ENCODE peak calls at places on chromosomes 13 and 19, in five cellular contexts. S is SK-N-SH, M is HEK293T, E is HepG2, Q is K562. K is an unnamed sample.

GRCh38 chr19:14654786-14655185 is 19.9 kb downstream of the ADGRE3 start:
- DNase-seq in S (no peak), M (no peak), E (no peak), Q (no peak), K (no peak)

GRCh38 chr13:78826312-78826711 is 167.4 kb upstream of the OBI1 start:
- DNase-seq in S (no peak), M (no peak), E (no peak), Q (no peak), K (no peak)

GRCh38 chr13:108215428-108215827 is at the start of gene LIG4:
- DNase-seq in S (peak; percentile 97), M (peak; percentile 65), E (peak; percentile 79), Q (peak; percentile 73), K (peak; percentile 53)

GRCh38 chr13:114313061-114313860 is 1.0 kb upstream of the CHAMP1 start:
- DNase-seq in S (no peak), M (no peak), E (no peak), Q (no peak), K (peak; percentile 63)

GRCh38 chr13:30364876-30365275 is 57.4 kb upstream of the UBE2L5 start:
- DNase-seq in S (no peak), M (no peak), E (no peak), Q (no peak), K (no peak)

GRCh38 chr19:5214371-5214770 is 126.2 kb downstream of the PTPRS start:
- DNase-seq in S (no peak), M (no peak), E (no peak), Q (no peak), K (no peak)

GRCh38 chr19:13788991-13789390 is 6.3 kb upstream of the ZSWIM4 start:
- DNase-seq in S (no peak), M (no peak), E (no peak), Q (no peak), K (no peak)

GRCh38 chr19:35204799-35205732 is 23.5 kb downstream of the FAM187B start:
- DNase-seq in S (no peak), M (no peak), E (no peak), Q (no peak), K (peak; percentile 87)

GRCh38 chr19:55345818-55346724 is 6.4 kb downstream of the KMT5C start:
- DNase-seq in S (peak; percentile 51), M (no peak), E (no peak), Q (peak; percentile 61), K (no peak)

GRCh38 chr13:25738797-25739196 is 313.0 kb downstream of the SHISA2 start:
- DNase-seq in S (no peak), M (no peak), E (no peak), Q (no peak), K (no peak)

GRCh38 chr19:6108721-6109633 is 1.3 kb downstream of the RFX2 start:
- DNase-seq in S (peak; percentile 61), M (no peak), E (no peak), Q (peak; percentile 48), K (no peak)

GRCh38 chr13:99425485-99426341 is 75.6 kb upstream of the TM9SF2 start:
- DNase-seq in S (no peak), M (no peak), E (no peak), Q (no peak), K (peak; percentile 90)

GRCh38 chr19:40689339-40690049 is 957 bp downstream of the NUMBL start:
- DNase-seq in S (peak; percentile 71), M (no peak), E (no peak), Q (peak; percentile 51), K (no peak)

GRCh38 chr19:14091086-14091884 is 734 bp upstream of the SAMD1 start:
- DNase-seq in S (peak; percentile 93), M (peak; percentile 77), E (peak; percentile 44), Q (peak; percentile 88), K (no peak)

GRCh38 chr13:28744656-28745055 is 25.9 kb upstream of the SLC46A3 start:
- DNase-seq in S (no peak), M (no peak), E (no peak), Q (no peak), K (no peak)

GRCh38 chr13:82647540-82647939 is 1234.7 kb downstream of the SLITRK1 start:
- DNase-seq in S (no peak), M (no peak), E (no peak), Q (no peak), K (no peak)

GRCh38 chr13:113456116-113456702 is 2.9 kb upstream of the ADPRHL1 start:
- DNase-seq in S (no peak), M (no peak), E (no peak), Q (no peak), K (no peak)

GRCh38 chr13:96041326-96042092 is 11.7 kb downstream of the UGGT2 start:
- DNase-seq in S (no peak), M (no peak), E (peak; percentile 4), Q (no peak), K (no peak)

GRCh38 chr19:45497791-45498190 is 452 bp upstream of the PPM1N start:
- DNase-seq in S (no peak), M (no peak), E (no peak), Q (no peak), K (no peak)

GRCh38 chr19:18514800-18515682 is 6.8 kb downstream of the ELL start:
- DNase-seq in S (no peak), M (no peak), E (peak; percentile 99), Q (no peak), K (no peak)

GRCh38 chr19:42461700-42462324 is 19.1 kb upstream of the CXCL17 start:
- DNase-seq in S (no peak), M (no peak), E (peak; percentile 52), Q (no peak), K (no peak)

GRCh38 chr19:1956868-1957492 is 16.0 kb downstream of the CSNK1G2 start:
- DNase-seq in S (no peak), M (no peak), E (no peak), Q (no peak), K (no peak)

GRCh38 chr19:11373166-11373884 is 1.1 kb upstream of the SWSAP1 start:
- DNase-seq in S (peak; percentile 86), M (no peak), E (no peak), Q (no peak), K (no peak)

GRCh38 chr13:108155185-108156106 is 59.9 kb downstream of the LIG4 start:
- DNase-seq in S (peak; percentile 55), M (peak; percentile 19), E (peak; percentile 40), Q (peak; percentile 30), K (no peak)

GRCh38 chr13:41780736-41781708 is 179.9 kb downstream of the VWA8 start:
- DNase-seq in S (no peak), M (no peak), E (no peak), Q (no peak), K (no peak)

GRCh38 chr19:16376649-16377048 is 52.0 kb downstream of the KLF2 start:
- DNase-seq in S (peak; percentile 59), M (peak; percentile 57), E (no peak), Q (peak; percentile 40), K (no peak)

GRCh38 chr19:55600336-55601028 is 394 bp downstream of the ZNF524 start:
- DNase-seq in S (peak; percentile 89), M (no peak), E (no peak), Q (no peak), K (no peak)

GRCh38 chr13:48125794-48126228 is 30.9 kb upstream of the MED4 start:
- DNase-seq in S (no peak), M (no peak), E (peak; percentile 25), Q (no peak), K (no peak)

GRCh38 chr19:14943601-14944000 is 2.3 kb downstream of the OR7C2 start:
- DNase-seq in S (no peak), M (no peak), E (no peak), Q (no peak), K (peak; percentile 1)

GRCh38 chr19:58056861-58057260 is 2.2 kb upstream of the ZNF135 start:
- DNase-seq in S (no peak), M (no peak), E (no peak), Q (no peak), K (no peak)

GRCh38 chr19:4113398-4114088 is 10.4 kb downstream of the MAP2K2 start:
- DNase-seq in S (no peak), M (no peak), E (no peak), Q (no peak), K (no peak)
- TF ChIP-seq FOXM1 in S (no peak), M (no peak), E (no peak), Q (no peak), K (no peak)

DNA sequence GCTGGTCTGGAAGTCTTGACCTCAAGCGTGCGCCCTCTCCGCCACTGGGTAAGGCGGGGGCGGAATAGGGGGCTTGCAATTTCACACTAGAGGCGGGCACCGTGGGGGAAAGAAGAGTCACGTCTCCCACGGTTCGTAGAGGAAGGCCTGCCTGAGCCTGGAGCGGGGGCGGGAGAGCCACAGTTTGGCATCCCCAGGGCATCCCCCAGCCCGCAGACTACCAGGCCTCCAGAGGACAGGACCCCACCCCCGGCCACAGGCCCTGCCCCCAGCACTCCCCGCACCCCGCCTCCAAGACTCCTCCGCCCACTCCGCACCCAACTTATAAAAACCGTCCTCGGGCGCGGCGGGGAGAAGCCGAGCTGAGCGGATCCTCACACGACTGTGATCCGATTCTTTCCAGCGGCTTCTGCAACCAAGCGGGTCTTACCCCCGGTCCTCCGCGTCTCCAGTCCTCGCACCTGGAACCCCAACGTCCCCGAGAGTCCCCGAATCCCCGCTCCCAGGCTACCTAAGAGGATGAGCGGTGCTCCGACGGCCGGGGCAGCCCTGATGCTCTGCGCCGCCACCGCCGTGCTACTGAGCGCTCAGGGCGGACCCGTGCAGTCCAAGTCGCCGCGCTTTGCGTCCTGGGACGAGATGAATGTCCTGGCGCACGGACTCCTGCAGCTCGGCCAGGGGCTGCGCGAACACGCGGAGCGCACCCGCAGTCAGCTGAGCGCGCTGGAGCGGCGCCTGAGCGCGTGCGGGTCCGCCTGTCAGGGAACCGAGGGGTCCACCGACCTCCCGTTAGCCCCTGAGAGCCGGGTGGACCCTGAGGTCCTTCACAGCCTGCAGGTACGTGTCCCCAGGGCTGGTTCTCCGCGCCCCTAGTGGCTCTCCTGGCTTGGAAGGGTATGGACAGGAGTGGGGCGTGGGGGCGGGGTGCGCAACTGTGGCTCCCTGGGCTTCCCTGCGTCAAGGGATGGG is at the start of gene ANGPTL4:
- DNase-seq in S (peak; percentile 86), M (no peak), E (no peak), Q (peak; percentile 77), K (no peak)
- TF ChIP-seq FOXM1 in S (no peak), M (no peak), E (no peak), Q (no peak), K (no peak)

DNA sequence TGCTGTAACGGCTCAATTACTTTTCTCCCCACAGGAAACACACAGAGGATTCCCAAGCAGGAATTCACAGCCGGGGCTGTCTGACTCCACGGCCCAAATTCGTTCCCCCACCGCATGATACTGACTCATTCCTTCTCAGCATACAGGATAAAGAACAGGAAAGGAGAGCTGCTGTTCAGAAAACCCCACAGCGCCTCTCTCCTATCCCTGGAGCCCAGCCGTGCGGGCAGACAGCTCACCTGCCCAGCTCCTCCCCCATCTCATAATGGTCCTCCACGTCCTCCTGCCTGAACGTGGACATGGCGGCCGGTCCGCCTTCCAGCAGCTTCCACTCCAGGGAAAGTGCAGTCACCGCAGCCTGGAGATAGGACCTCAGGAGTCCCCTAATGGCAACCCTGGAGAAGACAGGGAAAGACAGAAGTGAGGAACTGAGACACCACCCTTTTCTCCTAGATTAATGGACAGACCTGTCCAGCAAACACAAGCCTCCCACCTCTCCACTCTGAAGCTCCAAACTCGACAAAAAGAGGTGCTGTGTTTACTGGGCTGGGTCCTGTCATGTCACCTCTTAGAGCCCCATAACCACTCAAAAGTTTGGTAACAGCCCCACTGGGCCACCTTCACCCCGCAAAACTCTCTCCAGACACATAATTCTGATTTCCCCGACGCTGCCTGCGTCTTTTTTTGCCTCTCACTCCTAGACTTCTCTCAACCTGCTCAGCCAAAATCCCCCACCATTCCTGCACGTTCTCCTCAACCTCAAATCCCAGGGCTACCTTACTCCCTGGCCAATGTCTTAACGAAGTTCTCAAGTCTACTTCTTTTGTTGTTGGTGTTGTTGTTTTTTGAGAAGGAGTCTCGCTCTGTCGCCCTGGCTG is 1.2 kb downstream of the DAPK3 start:
- DNase-seq in S (no peak), M (peak; percentile 33), E (peak; percentile 54), Q (no peak), K (no peak)
- TF ChIP-seq FOXM1 in S (no peak), M (no peak), E (no peak), Q (no peak), K (no peak)

GRCh38 chr13:46749951-46750350 is 47.0 kb downstream of the ESD start:
- DNase-seq in S (no peak), M (no peak), E (no peak), Q (no peak), K (no peak)
- TF ChIP-seq FOXM1 in S (no peak), M (no peak), E (no peak), Q (no peak), K (no peak)

K was measured in GM12878.